ENCODE peak calls at places on chromosome 4, in seven cellular contexts. S, M, D, X, B, K and Y are unnamed samples.
A peak's percentile ranks its signal among the peaks of the same experiment; 100 is the strongest.

GRCh38 chr4:177281544-177281943 is 28.1 kb upstream of the NEIL3 start:
- DNase-seq in S (no peak), M (no peak), D (no peak), X (no peak), B (no peak), K (no peak), Y (no peak)

GRCh38 chr4:187333151-187333550 is 609.5 kb upstream of the FAT1 start:
- DNase-seq in S (no peak), M (no peak), D (no peak), X (no peak), B (no peak), K (no peak), Y (no peak)

GRCh38 chr4:71445819-71446218 is 107.0 kb downstream of the SLC4A4 start:
- DNase-seq in S (no peak), M (no peak), D (no peak), X (no peak), B (no peak), K (no peak), Y (no peak)

GRCh38 chr4:25578431-25578830 is 77.2 kb upstream of the SLC34A2 start:
- DNase-seq in S (no peak), M (no peak), D (no peak), X (no peak), B (peak; percentile 36), K (no peak), Y (no peak)

GRCh38 chr4:78136109-78137081 is 79.3 kb downstream of the FRAS1 start:
- DNase-seq in S (no peak), M (no peak), D (no peak), X (no peak), B (no peak), K (no peak), Y (no peak)

GRCh38 chr4:102299708-102300107 is 45.6 kb downstream of the SLC39A8 start:
- DNase-seq in S (peak; percentile 26), M (no peak), D (no peak), X (no peak), B (no peak), K (no peak), Y (no peak)

GRCh38 chr4:86367577-86367976 is 7.7 kb upstream of the MAPK10 start:
- DNase-seq in S (no peak), M (no peak), D (no peak), X (no peak), B (no peak), K (no peak), Y (no peak)

GRCh38 chr4:172650758-172651495 is 517.7 kb upstream of the GALNT7 start:
- DNase-seq in S (no peak), M (no peak), D (no peak), X (no peak), B (no peak), K (no peak), Y (no peak)

GRCh38 chr4:101347267-101347556 is at the start of gene PPP3CA:
- DNase-seq in S (no peak), M (no peak), D (no peak), X (no peak), B (no peak), K (no peak), Y (no peak)

GRCh38 chr4:5912614-5913019 is 19.7 kb upstream of the CRMP1 start:
- DNase-seq in S (no peak), M (no peak), D (no peak), X (no peak), B (no peak), K (no peak), Y (no peak)

GRCh38 chr4:124427095-124427767 is 285.3 kb downstream of the ANKRD50 start:
- DNase-seq in S (no peak), M (peak; percentile 51), D (no peak), X (no peak), B (no peak), K (no peak), Y (peak; percentile 51)

GRCh38 chr4:168501407-168501806 is 4.6 kb downstream of the PALLD start:
- DNase-seq in S (no peak), M (no peak), D (no peak), X (no peak), B (no peak), K (no peak), Y (no peak)

GRCh38 chr4:128153795-128154194 is 92.7 kb downstream of the LARP1B start:
- DNase-seq in S (no peak), M (no peak), D (no peak), X (no peak), B (no peak), K (no peak), Y (no peak)

GRCh38 chr4:13535118-13535517 is 9.2 kb downstream of the NKX3-2 start:
- DNase-seq in S (no peak), M (no peak), D (peak; percentile 89), X (no peak), B (no peak), K (peak; percentile 48), Y (no peak)

GRCh38 chr4:13705521-13706035 is 78.1 kb upstream of the BOD1L1 start:
- DNase-seq in S (no peak), M (peak; percentile 61), D (no peak), X (no peak), B (no peak), K (no peak), Y (no peak)

GRCh38 chr4:86522349-86522748 is 71.8 kb upstream of the PTPN13 start:
- DNase-seq in S (no peak), M (no peak), D (no peak), X (no peak), B (no peak), K (no peak), Y (no peak)

GRCh38 chr4:145956288-145956890 is 17.8 kb upstream of the ZNF827 start:
- DNase-seq in S (no peak), M (peak; percentile 30), D (no peak), X (no peak), B (no peak), K (no peak), Y (no peak)

GRCh38 chr4:103936653-103937145 is 216.9 kb upstream of the TACR3 start:
- DNase-seq in S (no peak), M (no peak), D (no peak), X (no peak), B (no peak), K (no peak), Y (no peak)

GRCh38 chr4:21692211-21692610 is 256.4 kb downstream of the KCNIP4 start:
- DNase-seq in S (no peak), M (no peak), D (no peak), X (no peak), B (no peak), K (no peak), Y (no peak)

GRCh38 chr4:56907009-56907408 is 691 bp upstream of the REST start:
- DNase-seq in S (no peak), M (peak; percentile 20), D (no peak), X (no peak), B (no peak), K (no peak), Y (no peak)

GRCh38 chr4:56909083-56909981 is 1.6 kb downstream of the REST start:
- DNase-seq in S (peak; percentile 55), M (peak; percentile 56), D (no peak), X (peak; percentile 47), B (no peak), K (peak; percentile 73), Y (peak; percentile 73)

GRCh38 chr4:56908206-56909082 is 744 bp downstream of the REST start:
- DNase-seq in S (peak; percentile 70), M (peak; percentile 70), D (no peak), X (peak; percentile 74), B (peak; percentile 57), K (peak; percentile 76), Y (peak; percentile 82)

GRCh38 chr4:56906534-56906933 is 1.2 kb upstream of the REST start:
- DNase-seq in S (no peak), M (no peak), D (no peak), X (no peak), B (no peak), K (no peak), Y (no peak)

DNA sequence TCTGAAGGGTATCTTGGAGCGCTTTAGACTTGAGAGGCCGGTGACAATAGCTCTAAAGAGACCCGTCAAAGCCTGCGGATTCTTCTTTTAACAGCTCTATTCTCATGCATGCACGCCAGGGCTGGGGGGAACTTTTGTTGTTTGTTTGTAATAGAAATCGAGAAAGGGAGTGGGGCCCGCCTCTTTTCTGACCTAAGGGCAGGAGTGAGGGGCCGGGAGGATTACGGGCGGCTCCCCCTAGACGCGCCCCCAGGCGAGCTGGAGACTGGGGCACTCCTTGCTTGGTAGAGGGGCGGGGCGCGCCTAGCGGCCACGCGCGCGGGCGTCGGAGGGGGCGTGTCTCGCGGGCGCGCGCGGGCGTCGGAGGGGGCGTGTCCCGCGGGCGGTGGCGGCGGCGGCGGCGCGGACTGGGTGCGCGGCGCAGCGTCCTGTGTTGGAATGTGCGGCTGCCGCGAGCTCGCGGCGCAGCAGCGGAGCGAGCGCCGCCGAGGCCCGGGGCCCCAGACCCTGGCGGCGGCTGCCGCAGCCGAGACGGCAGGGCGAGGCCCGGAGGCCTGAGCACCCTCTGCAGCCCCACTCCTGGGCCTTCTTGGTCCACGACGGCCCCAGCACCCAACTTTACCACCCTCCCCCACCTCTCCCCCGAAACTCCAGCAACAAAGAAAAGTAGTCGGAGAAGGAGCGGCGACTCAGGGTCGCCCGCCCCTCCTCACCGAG is at the start of gene REST:
- DNase-seq in S (peak; percentile 84), M (peak; percentile 88), D (peak; percentile 93), X (peak; percentile 60), B (peak; percentile 95), K (peak; percentile 87), Y (peak; percentile 86)
- TF ChIP-seq POLR2A in S (no peak), M (peak; percentile 20), D (no peak), X (no peak), B (no peak), K (no peak), Y (peak; percentile 13)

DNA sequence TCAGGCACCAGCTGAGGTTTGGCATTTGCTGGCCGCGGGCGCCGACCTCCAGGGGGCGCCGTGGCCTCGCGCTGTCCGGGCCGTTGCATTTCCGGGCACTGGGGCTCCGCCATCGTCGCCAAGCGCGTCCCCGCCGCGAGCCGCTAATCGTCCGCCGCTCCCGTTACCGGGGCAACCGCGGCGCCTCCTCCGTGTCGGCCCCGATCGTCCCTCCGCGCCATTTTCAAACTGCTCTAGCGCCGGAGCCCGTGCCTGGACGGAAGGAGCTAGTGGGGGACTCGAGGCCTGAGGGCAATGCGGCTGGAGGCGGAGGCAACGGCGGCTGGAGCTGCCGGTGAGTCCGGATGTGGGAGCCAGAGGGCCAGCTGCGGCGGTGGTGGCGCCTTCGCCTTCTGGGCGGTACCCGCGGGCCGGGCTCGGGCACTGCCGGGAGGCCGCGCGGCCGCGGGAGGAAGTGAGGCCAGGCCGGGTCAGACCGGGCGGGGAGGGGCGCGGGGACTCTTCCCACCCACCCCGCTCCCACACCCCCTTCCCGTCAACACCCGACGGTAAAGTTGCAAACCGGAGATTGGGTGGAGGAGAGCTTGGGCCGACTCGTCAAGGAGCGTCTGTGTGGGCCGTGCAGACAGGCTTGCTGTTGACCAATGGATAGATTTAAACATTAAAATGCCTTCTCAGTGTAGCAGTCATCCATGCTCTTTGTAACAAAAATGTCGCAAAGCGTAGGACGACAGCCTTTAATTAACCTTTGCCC is at the start of gene CEP135:
- DNase-seq in S (peak; percentile 94), M (peak; percentile 96), D (peak; percentile 97), X (peak; percentile 72), B (peak; percentile 80), K (peak; percentile 96), Y (peak; percentile 95)
- TF ChIP-seq POLR2AphosphoS5 in S (peak; percentile 29), M (peak; percentile 63), D (peak; percentile 56), X (peak; percentile 62), B (peak; percentile 48), K (peak; percentile 9), Y (peak; percentile 76)

GRCh38 chr4:57162499-57163019 is 52.4 kb upstream of the IGFBP7 start:
- DNase-seq in S (no peak), M (no peak), D (peak; percentile 37), X (no peak), B (no peak), K (no peak), Y (no peak)
- TF ChIP-seq POLR2A in S (no peak), M (no peak), D (no peak), X (no peak), B (no peak), K (no peak), Y (no peak)

GRCh38 chr4:95304898-95305297 is 243.9 kb downstream of the UNC5C start:
- DNase-seq in S (no peak), M (no peak), D (no peak), X (no peak), B (no peak), K (no peak), Y (no peak)
- TF ChIP-seq POLR2AphosphoS5 in S (no peak), M (no peak), D (no peak), X (no peak), B (no peak), K (no peak), Y (no peak)